ENCODE peak calls at places on chromosomes 3 and 15, in nine cellular contexts. F, D, M, L, K, I, V, P and Q are unnamed samples.

GRCh38 chr15:101017935-101018849 is 99.0 kb downstream of the LRRK1 start:
- DNase-seq in F (no peak), D (no peak), M (peak; percentile 78), L (no peak), K (peak; percentile 55), I (peak; percentile 70), V (peak; percentile 61), P (peak; percentile 9), Q (no peak)

GRCh38 chr3:11613319-11613718 is 30.4 kb downstream of the VGLL4 start:
- DNase-seq in F (no peak), D (no peak), M (no peak), L (no peak), K (no peak), I (no peak), V (no peak), P (no peak), Q (no peak)

GRCh38 chr3:105359098-105359762 is 7.5 kb upstream of the ALCAM start:
- DNase-seq in F (no peak), D (no peak), M (peak; percentile 71), L (no peak), K (no peak), I (peak; percentile 89), V (peak; percentile 78), P (peak; percentile 69), Q (no peak)

GRCh38 chr3:100197876-100198275 is 62.9 kb upstream of the TBC1D23 start:
- DNase-seq in F (no peak), D (no peak), M (no peak), L (no peak), K (no peak), I (no peak), V (no peak), P (no peak), Q (no peak)

GRCh38 chr3:196569003-196569516 is 600 bp downstream of the FBXO45 start:
- DNase-seq in F (peak; percentile 18), D (no peak), M (peak; percentile 35), L (peak; percentile 59), K (no peak), I (peak; percentile 11), V (peak; percentile 26), P (peak; percentile 36), Q (peak; percentile 58)

GRCh38 chr3:172224560-172225214 is 185.3 kb downstream of the FNDC3B start:
- DNase-seq in F (no peak), D (no peak), M (no peak), L (no peak), K (no peak), I (no peak), V (no peak), P (no peak), Q (no peak)

GRCh38 chr15:87362531-87362930 is 894.0 kb downstream of the NTRK3 start:
- DNase-seq in F (no peak), D (no peak), M (no peak), L (no peak), K (no peak), I (no peak), V (no peak), P (no peak), Q (no peak)

GRCh38 chr3:124560406-124561215 is 169.6 kb upstream of the UMPS start:
- DNase-seq in F (no peak), D (no peak), M (no peak), L (no peak), K (no peak), I (no peak), V (no peak), P (no peak), Q (no peak)

GRCh38 chr15:89494006-89494405 is 2.4 kb downstream of the RHCG start:
- DNase-seq in F (no peak), D (no peak), M (no peak), L (no peak), K (no peak), I (no peak), V (no peak), P (no peak), Q (no peak)

GRCh38 chr3:189773056-189773455 is 141.9 kb downstream of the TP63 start:
- DNase-seq in F (no peak), D (no peak), M (peak; percentile 23), L (no peak), K (no peak), I (peak; percentile 89), V (peak; percentile 72), P (peak; percentile 34), Q (no peak)

GRCh38 chr15:63858881-63859280 is 25.1 kb upstream of the HERC1 start:
- DNase-seq in F (no peak), D (no peak), M (peak; percentile 81), L (no peak), K (no peak), I (peak; percentile 81), V (peak; percentile 41), P (peak; percentile 95), Q (no peak)

GRCh38 chr15:31439328-31439727 is 112.7 kb downstream of the KLF13 start:
- DNase-seq in F (no peak), D (peak; percentile 62), M (no peak), L (peak; percentile 54), K (no peak), I (no peak), V (no peak), P (no peak), Q (peak; percentile 64)

GRCh38 chr15:84833447-84833846 is 16.3 kb downstream of the ALPK3 start:
- DNase-seq in F (no peak), D (no peak), M (peak; percentile 77), L (no peak), K (no peak), I (peak; percentile 56), V (peak; percentile 78), P (peak; percentile 53), Q (no peak)

GRCh38 chr15:56052389-56053045 is 59.1 kb upstream of the NEDD4 start:
- DNase-seq in F (no peak), D (no peak), M (peak; percentile 75), L (peak; percentile 59), K (peak; percentile 24), I (peak; percentile 77), V (peak; percentile 68), P (peak; percentile 56), Q (peak; percentile 48)

GRCh38 chr3:45915518-45916231 is 27.6 kb upstream of the CXCR6 start:
- DNase-seq in F (peak; percentile 35), D (no peak), M (peak; percentile 94), L (peak; percentile 90), K (peak; percentile 52), I (peak; percentile 50), V (peak; percentile 94), P (no peak), Q (peak; percentile 87)

GRCh38 chr15:54197995-54198394 is 219.8 kb downstream of the UNC13C start:
- DNase-seq in F (no peak), D (no peak), M (no peak), L (no peak), K (no peak), I (no peak), V (no peak), P (no peak), Q (no peak)

GRCh38 chr3:114380233-114380645 is 86.4 kb downstream of the TIGIT start:
- DNase-seq in F (peak; percentile 80), D (no peak), M (peak; percentile 94), L (no peak), K (peak; percentile 78), I (peak; percentile 91), V (peak; percentile 92), P (no peak), Q (no peak)

GRCh38 chr3:50427255-50427654 is 67.9 kb upstream of the TMEM115 start:
- DNase-seq in F (no peak), D (no peak), M (no peak), L (no peak), K (no peak), I (no peak), V (no peak), P (no peak), Q (no peak)

GRCh38 chr3:50430186-50430585 is 70.9 kb upstream of the TMEM115 start:
- DNase-seq in F (no peak), D (no peak), M (no peak), L (no peak), K (no peak), I (no peak), V (no peak), P (no peak), Q (no peak)

GRCh38 chr3:50423543-50423942 is 64.2 kb upstream of the TMEM115 start:
- DNase-seq in F (no peak), D (no peak), M (no peak), L (no peak), K (no peak), I (no peak), V (no peak), P (no peak), Q (no peak)

GRCh38 chr3:50430950-50431435 is 71.7 kb upstream of the TMEM115 start:
- DNase-seq in F (no peak), D (no peak), M (no peak), L (no peak), K (peak; percentile 16), I (no peak), V (no peak), P (no peak), Q (no peak)

GRCh38 chr3:50428007-50428633 is 68.8 kb upstream of the TMEM115 start:
- DNase-seq in F (no peak), D (no peak), M (peak; percentile 12), L (no peak), K (no peak), I (no peak), V (no peak), P (no peak), Q (no peak)
- TF ChIP-seq CTCF in F (no peak), D (no peak), M (peak; percentile 32), L (no peak), K (no peak), I (no peak), V (no peak), P (no peak), Q (no peak)

GRCh38 chr15:69138963-69139362 is 21.5 kb upstream of the GLCE start:
- DNase-seq in F (no peak), D (no peak), M (no peak), L (no peak), K (no peak), I (no peak), V (no peak), P (no peak), Q (no peak)
- TF ChIP-seq CTCF in F (no peak), D (no peak), M (no peak), L (no peak), K (no peak), I (no peak), V (no peak), P (no peak), Q (no peak)

GRCh38 chr3:2599471-2599870 is 500.8 kb downstream of the CNTN4 start:
- DNase-seq in F (no peak), D (no peak), M (no peak), L (no peak), K (no peak), I (peak; percentile 48), V (no peak), P (no peak), Q (no peak)

GRCh38 chr3:2597615-2598014 is 498.9 kb downstream of the CNTN4 start:
- DNase-seq in F (no peak), D (no peak), M (no peak), L (no peak), K (no peak), I (no peak), V (no peak), P (no peak), Q (no peak)

GRCh38 chr3:2595486-2595885 is 496.8 kb downstream of the CNTN4 start:
- DNase-seq in F (no peak), D (no peak), M (no peak), L (no peak), K (no peak), I (no peak), V (no peak), P (no peak), Q (no peak)
- TF ChIP-seq CTCF in F (no peak), D (no peak), M (no peak), L (no peak), K (no peak), I (no peak), V (no peak), P (no peak), Q (no peak)

GRCh38 chr3:126349611-126350501 is 7.4 kb downstream of the KLF15 start:
- DNase-seq in F (peak; percentile 9), D (no peak), M (no peak), L (no peak), K (no peak), I (no peak), V (no peak), P (no peak), Q (no peak)
- TF ChIP-seq CTCF in F (no peak), D (no peak), M (no peak), L (no peak), K (no peak), I (no peak), V (no peak), P (no peak), Q (no peak)